ENCODE peak calls at places on chromosomes 1 and 21, in four cellular contexts. T, J, I and K are unnamed samples.

GRCh38 chr1:6365047-6365446 is 28.5 kb downstream of the ACOT7 start:
- DNase-seq in T (no peak), J (no peak), I (no peak), K (no peak)

GRCh38 chr1:154736840-154737239 is 128.9 kb upstream of the ADAR start:
- DNase-seq in T (no peak), J (no peak), I (no peak), K (peak; percentile 37)

GRCh38 chr1:3114131-3114744 is 45.2 kb downstream of the PRDM16 start:
- DNase-seq in T (no peak), J (no peak), I (no peak), K (no peak)

GRCh38 chr21:25343774-25344545 is 263.3 kb downstream of the MRPL39 start:
- DNase-seq in T (no peak), J (no peak), I (no peak), K (no peak)

GRCh38 chr1:173113015-173113741 is 62.4 kb upstream of the TNFSF18 start:
- DNase-seq in T (no peak), J (no peak), I (no peak), K (no peak)

GRCh38 chr1:70360321-70360720 is 5.8 kb upstream of the ANKRD13C start:
- DNase-seq in T (no peak), J (no peak), I (peak; percentile 41), K (no peak)

GRCh38 chr1:185483647-185484450 is 166.8 kb upstream of the IVNS1ABP start:
- DNase-seq in T (no peak), J (no peak), I (no peak), K (peak; percentile 38)

GRCh38 chr1:183180634-183181056 is 5.4 kb upstream of the LAMC2 start:
- DNase-seq in T (no peak), J (no peak), I (no peak), K (peak; percentile 95)

GRCh38 chr1:13763264-13763663 is 63.3 kb downstream of the PRDM2 start:
- DNase-seq in T (no peak), J (no peak), I (no peak), K (no peak)

GRCh38 chr1:3620708-3621107 is 4.1 kb upstream of the TPRG1L start:
- DNase-seq in T (no peak), J (no peak), I (no peak), K (no peak)

GRCh38 chr21:27759091-27759659 is 792.3 kb upstream of the ADAMTS5 start:
- DNase-seq in T (peak; percentile 68), J (no peak), I (no peak), K (no peak)

GRCh38 chr1:212190169-212190568 is 95.0 kb upstream of the PPP2R5A start:
- DNase-seq in T (peak; percentile 55), J (no peak), I (no peak), K (no peak)

GRCh38 chr1:90946630-90947029 is 75.2 kb downstream of the ZNF644 start:
- DNase-seq in T (no peak), J (no peak), I (no peak), K (no peak)

GRCh38 chr1:46102769-46103476 is 29.5 kb downstream of the PIK3R3 start:
- DNase-seq in T (no peak), J (no peak), I (no peak), K (no peak)

GRCh38 chr1:175845371-175845770 is 102.0 kb upstream of the TNR start:
- DNase-seq in T (no peak), J (no peak), I (no peak), K (no peak)

GRCh38 chr1:21618059-21618458 is 51.1 kb downstream of the RAP1GAP start:
- DNase-seq in T (no peak), J (no peak), I (no peak), K (no peak)

GRCh38 chr1:3366181-3367051 is 88.0 kb upstream of the ARHGEF16 start:
- DNase-seq in T (no peak), J (peak; percentile 16), I (no peak), K (no peak)

GRCh38 chr1:188499690-188500089 is 1670.9 kb downstream of the PLA2G4A start:
- DNase-seq in T (no peak), J (no peak), I (no peak), K (no peak)

GRCh38 chr1:18299441-18300338 is 181.0 kb upstream of the KLHDC7A start:
- DNase-seq in T (peak; percentile 52), J (peak; percentile 13), I (peak; percentile 80), K (peak; percentile 47)

GRCh38 chr1:61836649-61837048 is 94.4 kb downstream of the PATJ start:
- DNase-seq in T (no peak), J (no peak), I (no peak), K (no peak)

DNA sequence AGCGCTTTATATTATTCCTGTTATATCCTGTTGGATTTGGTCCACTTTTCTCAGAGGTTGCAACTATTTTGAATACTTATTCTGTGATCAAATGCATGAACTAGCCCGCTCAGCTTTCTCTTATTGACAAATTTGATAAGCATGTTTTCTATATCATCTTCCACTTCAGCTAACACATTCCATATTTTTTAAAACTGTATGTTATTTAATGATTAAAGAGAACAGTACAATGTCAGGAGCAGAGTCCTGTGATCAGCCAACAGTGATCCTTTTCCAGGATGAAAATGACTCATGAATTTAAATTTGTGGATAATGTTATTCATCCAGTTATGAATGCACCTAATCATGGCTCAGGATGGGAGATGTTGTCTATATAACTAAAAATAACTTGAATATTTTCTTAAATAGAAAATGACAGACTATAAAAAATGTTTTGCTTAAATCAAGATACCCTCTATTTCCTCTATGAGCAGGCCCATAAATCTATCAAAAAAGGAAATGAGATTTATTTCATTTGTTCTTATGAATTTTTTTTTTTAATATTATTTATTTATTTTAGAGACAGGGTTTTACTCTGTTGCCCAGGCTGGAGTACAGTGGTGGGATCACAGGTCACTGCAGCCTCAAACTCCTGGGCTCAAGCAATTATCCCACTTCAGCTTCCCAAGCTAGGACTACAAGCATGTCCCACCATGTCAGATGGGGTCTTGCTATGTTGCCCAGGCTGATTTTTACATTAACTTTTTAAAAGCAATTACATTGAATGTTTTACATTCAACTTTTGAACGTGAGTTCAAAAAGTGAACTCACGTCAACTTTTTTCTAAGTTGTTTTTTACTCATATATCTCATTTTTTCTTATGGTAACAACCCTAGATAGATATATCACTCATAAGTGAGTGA is 12.5 kb downstream of the BPNT1 start:
- DNase-seq in T (no peak), J (no peak), I (peak; percentile 26), K (no peak)
- TF ChIP-seq HMGXB4 in T (no peak), J (no peak), I (no peak), K (no peak)

DNA sequence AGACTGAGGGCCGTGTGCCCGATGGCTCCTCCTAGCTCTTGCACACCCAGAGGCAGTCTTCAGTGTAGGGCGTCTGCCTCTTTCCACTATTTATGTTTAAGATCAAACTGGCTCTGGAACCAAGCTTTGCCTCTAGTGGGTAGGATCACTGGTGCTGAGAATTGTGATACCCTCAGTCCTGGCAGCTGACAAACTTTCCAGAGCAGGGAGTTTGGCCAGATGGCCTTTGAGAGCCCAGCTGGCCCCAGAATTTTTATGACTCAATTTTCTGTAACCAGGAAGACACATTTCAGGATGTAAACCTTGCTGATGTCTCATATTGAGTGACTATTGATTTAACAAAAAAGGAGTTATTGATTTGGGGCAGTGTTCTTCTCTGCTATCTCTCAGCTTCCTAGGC is 6.7 kb downstream of the COQ8A start:
- DNase-seq in T (no peak), J (no peak), I (no peak), K (no peak)
- TF ChIP-seq HMGXB4 in T (no peak), J (no peak), I (no peak), K (no peak)

GRCh38 chr1:11862890-11863289 is 4.1 kb upstream of the NPPB start:
- DNase-seq in T (no peak), J (no peak), I (no peak), K (no peak)
- TF ChIP-seq HMGXB4 in T (no peak), J (no peak), I (no peak), K (no peak)

GRCh38 chr1:40592107-40592773 is 60.8 kb downstream of the ZNF684 start:
- DNase-seq in T (no peak), J (peak; percentile 28), I (no peak), K (peak; percentile 50)
- TF ChIP-seq HMGXB4 in T (no peak), J (no peak), I (no peak), K (no peak)

DNA sequence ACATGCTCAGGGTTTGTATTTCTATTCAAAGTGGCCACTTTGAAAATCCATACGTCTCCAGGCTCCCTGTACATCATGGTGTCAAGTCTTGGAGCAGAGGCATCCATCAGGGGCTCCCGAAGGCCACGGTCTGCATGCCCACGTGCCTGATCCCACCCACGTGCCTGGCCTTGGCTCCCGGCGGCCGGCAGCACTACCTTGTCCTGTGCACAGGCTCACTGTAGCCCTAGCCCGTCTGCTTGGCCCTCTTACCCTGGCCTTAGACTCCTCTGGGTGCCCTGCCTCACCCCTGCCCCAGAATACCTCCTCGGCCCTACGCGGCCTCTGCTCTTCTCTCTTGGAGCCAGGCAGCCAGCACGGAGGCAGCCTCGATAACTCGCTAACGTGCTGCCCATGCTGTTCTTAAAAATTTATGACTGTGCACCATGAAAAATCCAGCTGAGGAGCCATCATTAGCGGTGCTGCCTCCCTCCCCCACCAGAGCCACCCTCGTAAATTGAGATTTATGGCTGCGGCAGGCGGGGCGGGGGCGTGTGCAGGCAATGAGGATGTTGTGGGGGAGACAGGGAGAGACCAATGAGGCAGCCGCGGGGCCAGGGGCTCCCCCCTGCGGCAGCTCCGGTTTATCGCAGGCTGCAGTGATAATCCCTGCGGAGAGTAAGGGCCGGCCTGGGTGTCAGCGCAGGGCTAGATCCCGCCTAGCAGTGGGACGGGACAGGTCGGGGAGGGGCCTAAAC is 24.6 kb downstream of the DMAP1 start:
- DNase-seq in T (peak; percentile 89), J (no peak), I (peak; percentile 96), K (no peak)
- TF ChIP-seq HMGXB4 in T (peak; percentile 21), J (no peak), I (no peak), K (no peak)

GRCh38 chr1:158043232-158043631 is 49.8 kb downstream of the KIRREL1 start:
- DNase-seq in T (no peak), J (no peak), I (no peak), K (no peak)
- TF ChIP-seq HMGXB4 in T (no peak), J (no peak), I (no peak), K (no peak)

GRCh38 chr21:46550511-46550941 is 54.4 kb downstream of the S100B start:
- DNase-seq in T (no peak), J (no peak), I (no peak), K (no peak)
- TF ChIP-seq HMGXB4 in T (no peak), J (no peak), I (no peak), K (no peak)

GRCh38 chr1:181577475-181577874 is 94.2 kb downstream of the CACNA1E start:
- DNase-seq in T (no peak), J (no peak), I (no peak), K (no peak)
- TF ChIP-seq HMGXB4 in T (no peak), J (no peak), I (no peak), K (no peak)

DNA sequence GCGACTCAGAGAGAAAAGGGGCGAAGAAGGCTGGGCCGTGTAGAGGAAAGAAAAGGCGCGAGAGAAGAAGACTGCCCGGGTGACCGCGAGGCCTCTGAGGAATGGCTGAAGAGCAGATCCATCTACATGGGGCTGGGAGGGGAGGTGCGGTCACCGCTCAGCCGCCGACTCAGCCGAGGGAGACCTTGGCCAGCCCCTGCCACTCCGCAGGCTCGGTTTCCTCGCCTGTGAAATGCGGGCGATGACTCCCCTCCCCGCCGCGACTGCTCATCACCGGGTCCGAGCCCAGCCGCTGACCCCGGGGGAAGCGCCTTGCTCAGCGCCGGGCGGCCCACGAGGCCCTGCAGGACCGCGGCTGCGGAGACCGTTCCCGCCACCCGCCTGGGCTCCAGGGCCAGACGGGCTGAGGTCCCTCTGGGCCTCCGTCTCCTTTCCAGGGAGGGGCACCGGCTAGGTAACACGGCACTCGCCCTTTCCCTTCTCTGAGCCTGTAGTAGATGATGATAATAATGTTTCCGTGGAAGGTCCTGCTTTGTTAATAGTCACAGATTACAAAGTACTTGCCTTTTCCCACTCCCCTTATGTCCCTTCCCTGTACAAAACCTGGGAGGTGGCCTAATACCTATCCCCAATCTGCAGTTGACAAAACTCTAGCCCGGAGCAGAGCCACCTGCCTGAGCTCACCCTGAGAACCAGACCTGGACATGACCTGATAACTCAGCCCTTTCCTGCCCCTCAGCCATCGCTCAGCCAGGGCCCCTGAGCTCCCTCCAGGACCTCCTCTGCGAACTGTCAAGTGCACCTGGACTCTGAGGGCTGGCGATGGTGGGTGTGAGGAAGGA is 1.6 kb upstream of the BSND start:
- DNase-seq in T (peak; percentile 34), J (no peak), I (peak; percentile 49), K (no peak)
- TF ChIP-seq HMGXB4 in T (no peak), J (no peak), I (no peak), K (no peak)